ENCODE peak calls at places on chromosomes 5 and 9, in ten cellular contexts. C is iris pigment epithelial cell, R is nephron progenitor cell, J is DMS 273 treated with DMSO at 0.1 percent for 48 hours, N is HEK293T, O is gastrocnemius medialis, G is stromal cell of bone marrow, S is MCF 10A, W is caudate nucleus, F is NCI-H748 treated with DMSO at 0.1 percent for 48 hours. K is an unnamed sample.

GRCh38 chr5:56815657-56816545 is 552 bp downstream of the MAP3K1 start:
- DNase-seq in C (peak), G (no peak), W (peak), R (no peak), S (peak), J (no peak), N (no peak), O (no peak), F (no peak), K (peak)

GRCh38 chr5:32059779-32060178 is 114.3 kb downstream of the GOLPH3 start:
- DNase-seq in G (no peak), S (peak), W (no peak), O (no peak), J (no peak), F (no peak), C (peak), N (no peak), R (no peak), K (no peak)

GRCh38 chr9:131289301-131290038 is at the start of gene PLPP7:
- DNase-seq in G (peak), S (no peak), F (no peak), N (peak), R (peak), J (peak), O (peak), C (peak), W (peak), K (no peak)

GRCh38 chr9:135159801-135160200 is 72.3 kb downstream of the OLFM1 start:
- DNase-seq in R (no peak), G (no peak), S (no peak), O (no peak), J (no peak), F (no peak), N (no peak), C (no peak), W (no peak), K (no peak)

GRCh38 chr9:136577941-136578619 is 32.2 kb upstream of the NOTCH1 start:
- DNase-seq in J (no peak), S (no peak), G (no peak), C (no peak), R (peak), O (no peak), F (no peak), W (no peak), N (no peak), K (no peak)

GRCh38 chr9:108282872-108283271 is 572.9 kb downstream of the ACTL7B start:
- DNase-seq in S (peak), C (peak), N (no peak), J (no peak), F (no peak), R (no peak), G (no peak), O (no peak), W (no peak), K (no peak)

GRCh38 chr5:103271570-103272289 is 13.2 kb downstream of the MACIR start:
- DNase-seq in O (no peak), F (no peak), G (no peak), S (peak), N (no peak), C (peak), J (no peak), R (no peak), W (no peak), K (no peak)

GRCh38 chr5:56319281-56320242 is 86.4 kb upstream of the ANKRD55 start:
- DNase-seq in S (peak), C (peak), O (peak), G (peak), N (no peak), W (no peak), F (no peak), R (no peak), J (no peak), K (no peak)

K was measured in T follicular helper cell.